ENCODE peak calls at places on chromosomes 1 and 21, in four cellular contexts. I is hepatocyte, X is GM23338, K is HCT116. C is an unnamed sample.

GRCh38 chr1:180178511-180179161 is 24.0 kb downstream of the QSOX1 start:
- DNase-seq in I (peak; percentile 75), X (peak; percentile 85), K (peak; percentile 3), C (peak; percentile 62)

GRCh38 chr1:232227171-232227740 is 402.7 kb downstream of the SIPA1L2 start:
- DNase-seq in I (no peak), X (peak; percentile 43), K (no peak), C (no peak)

GRCh38 chr1:39170731-39171375 is 33.6 kb upstream of the MACF1 start:
- DNase-seq in I (no peak), X (peak; percentile 84), K (no peak), C (no peak)

GRCh38 chr21:31180256-31181088 is 142.2 kb upstream of the KRTAP19-8 start:
- DNase-seq in I (peak; percentile 56), X (peak; percentile 69), K (peak; percentile 24), C (peak; percentile 68)

GRCh38 chr1:50851034-50851433 is 109.0 kb downstream of the FAF1 start:
- DNase-seq in I (no peak), X (peak; percentile 1), K (no peak), C (no peak)

GRCh38 chr1:171251741-171252300 is 3.5 kb downstream of the FMO1 start:
- DNase-seq in I (peak; percentile 80), X (peak; percentile 53), K (no peak), C (peak; percentile 47)

GRCh38 chr1:1324524-1325287 is at the start of the genes CPTP and INTS11:
- DNase-seq in I (peak; percentile 98), X (peak; percentile 95), K (peak; percentile 76), C (peak; percentile 98)

GRCh38 chr1:236063919-236064673 is 794 bp downstream of the NID1 start:
- DNase-seq in I (peak; percentile 76), X (peak; percentile 62), K (no peak), C (peak; percentile 80)

GRCh38 chr21:38448619-38449186 is 49.6 kb downstream of the ERG start:
- DNase-seq in I (no peak), X (peak; percentile 56), K (no peak), C (peak; percentile 50)

GRCh38 chr1:109634771-109635750 is 15.4 kb downstream of the AMPD2 start:
- DNase-seq in I (no peak), X (no peak), K (no peak), C (no peak)

GRCh38 chr1:54109131-54110105 is 43.4 kb downstream of the CDCP2 start:
- DNase-seq in I (no peak), X (no peak), K (no peak), C (peak; percentile 17)

GRCh38 chr1:205983925-205984725 is 19.1 kb downstream of the RAB7B start:
- DNase-seq in I (peak; percentile 84), X (peak; percentile 86), K (peak; percentile 44), C (peak; percentile 82)

GRCh38 chr1:206464456-206464964 is 5.8 kb upstream of the IKBKE start:
- DNase-seq in I (peak; percentile 48), X (no peak), K (no peak), C (peak; percentile 98)

GRCh38 chr1:56322211-56322610 is 257.2 kb downstream of the PLPP3 start:
- DNase-seq in I (no peak), X (peak; percentile 4), K (no peak), C (peak; percentile 20)

GRCh38 chr1:161730050-161730564 is 8.8 kb downstream of the FCRLB start:
- DNase-seq in I (no peak), X (no peak), K (no peak), C (peak; percentile 85)

GRCh38 chr1:9481048-9481447 is 58.2 kb upstream of the SLC25A33 start:
- DNase-seq in I (no peak), X (no peak), K (no peak), C (no peak)

GRCh38 chr1:201126832-201127754 is at the start of gene ASCL5:
- DNase-seq in I (peak; percentile 56), X (peak; percentile 68), K (peak; percentile 72), C (peak; percentile 71)

DNA sequence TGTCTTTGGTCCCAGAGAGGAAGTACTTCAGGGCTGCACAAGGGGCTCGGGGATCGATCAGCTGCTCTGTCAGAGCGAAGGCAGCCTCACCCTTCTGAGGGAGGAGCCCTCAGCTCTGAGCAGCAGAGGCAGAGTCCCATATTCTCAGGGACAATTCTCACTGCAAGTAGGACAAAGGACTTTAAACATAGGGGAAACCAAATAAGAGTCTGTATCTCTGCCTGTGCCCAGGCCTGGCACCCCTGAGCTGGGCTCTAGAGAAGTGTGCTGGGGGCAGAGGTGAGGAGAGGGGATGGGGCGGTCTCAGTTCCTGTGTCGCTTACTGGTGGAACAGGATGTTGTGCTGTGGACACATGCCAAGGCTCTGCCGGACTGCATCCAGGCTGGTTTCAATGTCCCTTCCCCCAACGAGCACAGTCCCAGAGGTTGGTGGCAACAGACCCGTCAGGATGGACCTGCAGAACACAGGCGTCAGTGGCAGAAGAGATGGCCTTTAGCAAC is 76.6 kb downstream of the ABCA4 start:
- DNase-seq in I (no peak), X (no peak), K (no peak), C (no peak)
- TF ChIP-seq EZH2 in I (no peak), X (no peak), K (no peak), C (no peak)

GRCh38 chr1:244165021-244165420 is 113.9 kb downstream of the ZBTB18 start:
- DNase-seq in I (no peak), X (no peak), K (no peak), C (no peak)
- H2AFZ ChIP-seq in I (no peak overlapping the region), X (no peak overlapping the region), K (no peak overlapping the region), C (no peak overlapping the region)

GRCh38 chr1:199691540-199691939 is 336.0 kb upstream of the NR5A2 start:
- DNase-seq in I (peak; percentile 16), X (peak; percentile 32), K (peak; percentile 42), C (peak; percentile 86)
- TF ChIP-seq EZH2phosphoT487 in I (no peak), X (no peak), K (no peak), C (peak; percentile 68)

DNA sequence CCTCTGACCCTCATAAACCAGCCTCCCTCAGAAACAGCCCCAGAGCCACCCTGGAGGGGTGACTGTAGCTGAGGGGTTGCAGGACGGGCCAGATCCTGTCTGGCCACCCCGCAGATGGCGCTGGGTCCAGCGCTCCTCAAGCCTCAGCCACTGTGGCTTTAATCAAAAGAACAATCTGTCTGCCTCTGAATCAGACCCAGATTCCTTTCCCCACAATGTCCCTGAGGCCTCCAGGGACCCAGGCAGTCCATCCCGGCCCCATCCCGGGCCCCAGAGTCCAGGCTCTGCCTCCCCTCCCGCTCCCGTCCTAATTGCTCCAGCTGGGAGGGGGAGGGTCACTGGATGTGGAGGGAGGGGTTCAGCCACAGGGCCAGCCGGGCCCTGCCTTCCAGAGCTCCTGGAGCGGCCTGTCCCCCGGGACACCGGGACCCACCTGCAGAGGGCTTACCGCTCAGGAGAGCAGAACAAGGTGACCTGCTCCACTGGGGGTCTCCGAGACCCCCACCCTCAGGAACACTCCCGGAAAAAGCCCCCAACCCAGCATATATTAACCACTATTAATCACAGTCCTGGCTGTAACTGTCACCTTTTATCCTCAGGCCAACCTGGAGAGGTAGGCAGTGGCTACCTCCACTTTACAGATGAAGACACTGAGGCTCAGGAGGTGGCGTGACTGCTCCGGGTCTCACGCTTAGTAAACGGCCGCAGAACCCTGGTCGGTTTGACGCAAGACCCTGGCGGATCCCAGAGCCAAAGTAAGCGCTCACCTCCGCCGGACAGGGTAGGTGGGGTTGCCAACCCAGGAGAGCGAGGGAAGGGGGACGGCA is 807 bp upstream of the FBLIM1 start:
- DNase-seq in I (peak; percentile 86), X (peak; percentile 77), K (no peak), C (peak; percentile 40)
- TF ChIP-seq EZH2 in I (no peak), X (no peak), K (no peak), C (no peak)

GRCh38 chr1:186094170-186094569 is 280.9 kb downstream of the TPR start:
- DNase-seq in I (no peak), X (no peak), K (no peak), C (peak; percentile 65)

GRCh38 chr1:186086583-186086982 is 288.5 kb downstream of the TPR start:
- DNase-seq in I (no peak), X (no peak), K (no peak), C (no peak)

GRCh38 chr1:186091222-186091720 is 283.8 kb downstream of the TPR start:
- DNase-seq in I (no peak), X (no peak), K (no peak), C (no peak)

GRCh38 chr1:186093437-186093836 is 281.6 kb downstream of the TPR start:
- DNase-seq in I (no peak), X (no peak), K (no peak), C (peak; percentile 25)

DNA sequence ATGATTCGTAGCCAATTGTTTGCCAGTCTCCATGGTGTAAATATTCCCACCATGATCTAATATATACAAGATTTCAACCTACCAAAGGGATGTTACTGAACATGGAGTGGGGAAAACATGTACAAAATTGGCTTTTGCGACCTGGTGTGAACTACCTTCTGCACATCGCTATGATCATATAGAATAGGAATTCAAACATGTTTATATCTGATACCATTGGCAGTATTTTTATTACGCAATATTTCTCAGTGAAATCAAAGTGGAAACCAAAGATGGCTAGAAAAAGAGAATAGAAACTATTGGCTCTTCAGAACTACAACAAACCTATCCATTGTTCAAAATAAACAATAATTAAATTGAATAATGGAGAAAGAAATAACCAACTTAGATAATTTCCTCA is 285.1 kb downstream of the TPR start:
- DNase-seq in I (no peak), X (no peak), K (no peak), C (no peak)
- H2AFZ ChIP-seq in I (no peak overlapping the region), X (no peak overlapping the region), K (no peak overlapping the region), C (no peak overlapping the region)

C was measured in GM23248.